ENCODE peak calls at places on chromosomes 2 and 18, in nine cellular contexts. C is effector CD8-positive, alpha-beta T cell; F is globus pallidus; S is lower leg skin; A is NCI-H1092 treated with DMSO at 0.1 percent for 48 hours; X is RWPE1; R is caudate nucleus; T is ELR; H is SW480. U is an unnamed sample.

GRCh38 chr2:29022455-29023128 is 41.5 kb downstream of the TOGARAM2 start:
- DNase-seq in T (no peak), S (no peak), R (no peak), F (peak; percentile 42), A (no peak), H (no peak), C (no peak), X (no peak), U (no peak)

GRCh38 chr2:46963210-46963609 is 47.6 kb upstream of the MCFD2 start:
- DNase-seq in S (no peak), C (no peak), T (no peak), X (no peak), H (no peak), R (no peak), F (peak; percentile 37), A (no peak), U (no peak)

GRCh38 chr2:120820885-120821279 is 85.2 kb downstream of the GLI2 start:
- DNase-seq in C (no peak), F (no peak), A (no peak), R (no peak), S (no peak), H (no peak), T (peak; percentile 32), X (no peak), U (no peak)

GRCh38 chr2:27960237-27960912 is 69.8 kb downstream of the BABAM2 start:
- DNase-seq in R (no peak), A (no peak), H (no peak), S (no peak), C (no peak), X (peak; percentile 4), T (peak; percentile 90), F (peak; percentile 33), U (no peak)

GRCh38 chr2:176409671-176410070 is 140.4 kb downstream of the MTX2 start:
- DNase-seq in R (no peak), X (no peak), S (no peak), F (no peak), H (no peak), T (no peak), A (no peak), C (no peak), U (no peak)

GRCh38 chr2:112811841-112812306 is 24.7 kb downstream of the IL1B start:
- DNase-seq in H (no peak), R (no peak), F (no peak), S (no peak), A (no peak), C (no peak), X (peak; percentile 84), T (peak; percentile 98), U (peak; percentile 57)

GRCh38 chr2:219207884-219208740 is 1.5 kb downstream of the ZFAND2B start:
- DNase-seq in A (no peak), X (peak; percentile 36), S (no peak), F (no peak), H (no peak), R (no peak), C (no peak), T (peak; percentile 29), U (no peak)

GRCh38 chr2:16738361-16739225 is 73.0 kb upstream of the CYRIA start:
- DNase-seq in R (no peak), S (no peak), T (no peak), F (no peak), A (no peak), X (peak; percentile 25), C (no peak), H (no peak), U (no peak)

GRCh38 chr2:159946326-159946992 is 116.0 kb downstream of the PLA2R1 start:
- DNase-seq in S (no peak), T (peak; percentile 23), A (peak; percentile 61), H (no peak), X (no peak), C (no peak), F (no peak), R (no peak), U (no peak)

GRCh38 chr2:180015951-180016709 is 9.0 kb upstream of the CWC22 start:
- DNase-seq in X (peak; percentile 71), R (no peak), C (no peak), T (peak; percentile 90), H (no peak), F (no peak), S (no peak), A (no peak), U (no peak)

GRCh38 chr18:46155652-46156051 is 51.5 kb downstream of the HAUS1 start:
- DNase-seq in S (no peak), T (peak; percentile 93), X (peak; percentile 33), F (no peak), A (no peak), R (no peak), C (no peak), H (no peak), U (no peak)

GRCh38 chr18:44813586-44813985 is 132.9 kb downstream of the SETBP1 start:
- DNase-seq in F (no peak), T (no peak), C (no peak), S (no peak), H (no peak), A (no peak), R (no peak), X (no peak), U (no peak)

GRCh38 chr18:74689251-74689650 is 91.6 kb downstream of the ZNF407 start:
- DNase-seq in R (no peak), S (no peak), C (no peak), F (no peak), H (no peak), T (peak; percentile 71), X (no peak), A (no peak), U (no peak)

GRCh38 chr2:219252900-219253752 is at the start of gene TUBA4B:
- DNase-seq in T (peak; percentile 56), F (no peak), S (no peak), X (peak; percentile 72), H (peak; percentile 89), C (peak; percentile 34), A (no peak), R (no peak), U (peak; percentile 48)

GRCh38 chr2:216971632-216972031 is 111.8 kb upstream of the TNP1 start:
- DNase-seq in T (no peak), C (no peak), R (no peak), F (no peak), X (no peak), S (no peak), H (no peak), A (no peak), U (no peak)